ENCODE peak calls at places on chromosome 14, in five cellular contexts. One of them, this sample, is unnamed.

GRCh38 chr14:58476320-58476719 is 48.8 kb downstream of the KIAA0586 start:
- DNase-seq in RWPE1: no peak
- DNase-seq in GM12865: no peak
- DNase-seq in mucosa of gallbladder: no peak
- DNase-seq in EH: no peak
- DNase-seq in this sample: no peak

GRCh38 chr14:28821993-28822392 is 55.4 kb downstream of the FOXG1 start:
- DNase-seq in RWPE1: no peak
- DNase-seq in GM12865: no peak
- DNase-seq in mucosa of gallbladder: no peak
- DNase-seq in EH: no peak
- DNase-seq in this sample: no peak

GRCh38 chr14:31128601-31129526 is 78.7 kb downstream of the HECTD1 start:
- DNase-seq in RWPE1: no peak
- DNase-seq in GM12865: peak
- DNase-seq in mucosa of gallbladder: no peak
- DNase-seq in EH: no peak
- DNase-seq in this sample: no peak

GRCh38 chr14:104319489-104320241 is 181.3 kb downstream of the KIF26A start:
- DNase-seq in RWPE1: no peak
- DNase-seq in GM12865: no peak
- DNase-seq in mucosa of gallbladder: no peak
- DNase-seq in EH: no peak
- DNase-seq in this sample: no peak

GRCh38 chr14:23175823-23176222 is 7.6 kb downstream of the SLC7A8 start:
- DNase-seq in RWPE1: no peak
- DNase-seq in GM12865: no peak
- DNase-seq in mucosa of gallbladder: no peak
- DNase-seq in EH: peak
- DNase-seq in this sample: no peak

GRCh38 chr14:69719501-69719951 is 47.4 kb upstream of the SRSF5 start:
- DNase-seq in RWPE1: peak
- DNase-seq in GM12865: no peak
- DNase-seq in mucosa of gallbladder: no peak
- DNase-seq in EH: peak
- DNase-seq in this sample: no peak

GRCh38 chr14:102280376-102280962 is 24.5 kb downstream of the MOK start:
- DNase-seq in RWPE1: peak
- DNase-seq in GM12865: no peak
- DNase-seq in mucosa of gallbladder: no peak
- DNase-seq in EH: peak
- DNase-seq in this sample: peak

GRCh38 chr14:61959348-61959747 is 197.1 kb downstream of the SNAPC1 start:
- DNase-seq in RWPE1: no peak
- DNase-seq in GM12865: no peak
- DNase-seq in mucosa of gallbladder: no peak
- DNase-seq in EH: no peak
- DNase-seq in this sample: no peak

GRCh38 chr14:28754209-28754985 is 12.2 kb upstream of the FOXG1 start:
- DNase-seq in RWPE1: peak
- DNase-seq in GM12865: peak
- DNase-seq in mucosa of gallbladder: no peak
- DNase-seq in EH: peak
- DNase-seq in this sample: peak

GRCh38 chr14:88667555-88668273 is 104.9 kb downstream of the ZC3H14 start:
- DNase-seq in RWPE1: peak
- DNase-seq in GM12865: peak
- DNase-seq in mucosa of gallbladder: peak
- DNase-seq in EH: peak
- DNase-seq in this sample: peak

GRCh38 chr14:99412122-99413061 is 68.3 kb downstream of the SETD3 start:
- DNase-seq in RWPE1: no peak
- DNase-seq in GM12865: no peak
- DNase-seq in mucosa of gallbladder: no peak
- DNase-seq in EH: peak
- DNase-seq in this sample: no peak

GRCh38 chr14:96130854-96131253 is 73.8 kb upstream of the BDKRB2 start:
- DNase-seq in RWPE1: peak
- DNase-seq in GM12865: no peak
- DNase-seq in mucosa of gallbladder: no peak
- DNase-seq in EH: peak
- DNase-seq in this sample: no peak

GRCh38 chr14:49497725-49498348 is 88.3 kb downstream of the RPS29 start:
- DNase-seq in RWPE1: peak
- DNase-seq in GM12865: peak
- DNase-seq in mucosa of gallbladder: no peak
- DNase-seq in EH: peak
- DNase-seq in this sample: no peak

GRCh38 chr14:80211143-80212024 is at the start of gene DIO2:
- DNase-seq in RWPE1: peak
- DNase-seq in GM12865: no peak
- DNase-seq in mucosa of gallbladder: no peak
- DNase-seq in EH: peak
- DNase-seq in this sample: no peak

GRCh38 chr14:59187802-59188460 is 536 bp upstream of the DAAM1 start:
- DNase-seq in RWPE1: peak
- DNase-seq in GM12865: peak
- DNase-seq in mucosa of gallbladder: peak
- DNase-seq in EH: no peak
- DNase-seq in this sample: no peak